ENCODE peak calls at places on chromosomes 2 and 18, in five cellular contexts. D is heart left ventricle; P is GM19239; E is Peyer's patch; T is activated CD8-positive, alpha-beta T cell treated with anti-CD3 and anti-CD28 coated beads, Interleukin-2, amount 10 ng/mL, durations not matched to agents 7 days and 5 days. F is an unnamed sample.

GRCh38 chr2:239041062-239041461 is 193.2 kb downstream of the TWIST2 start:
- DNase-seq in D (peak), P (no peak), E (no peak), T (no peak), F (no peak)

GRCh38 chr2:134232461-134232860 is 21.4 kb upstream of the MGAT5 start:
- DNase-seq in D (no peak), P (no peak), E (no peak), T (no peak), F (no peak)

GRCh38 chr2:85160946-85161625 is 27.9 kb downstream of the TCF7L1 start:
- DNase-seq in D (no peak), P (no peak), E (no peak), T (no peak), F (no peak)

GRCh38 chr2:149152597-149152996 is 114.1 kb downstream of the LYPD6B start:
- DNase-seq in D (no peak), P (no peak), E (no peak), T (no peak), F (no peak)

GRCh38 chr2:164840458-164840929 is 1.1 kb downstream of the COBLL1 start:
- DNase-seq in D (peak), P (no peak), E (peak), T (no peak), F (peak)

GRCh38 chr18:27008575-27008974 is 143.1 kb upstream of the AQP4 start:
- DNase-seq in D (no peak), P (no peak), E (no peak), T (no peak), F (no peak)

GRCh38 chr2:15733867-15734765 is 142.4 kb downstream of the DDX1 start:
- DNase-seq in D (no peak), P (no peak), E (peak), T (no peak), F (no peak)

GRCh38 chr18:9379118-9379517 is 44.5 kb downstream of the TWSG1 start:
- DNase-seq in D (no peak), P (no peak), E (no peak), T (no peak), F (no peak)

GRCh38 chr2:128554151-128554769 is 235.6 kb upstream of the HS6ST1 start:
- DNase-seq in D (peak), P (no peak), E (no peak), T (no peak), F (no peak)

GRCh38 chr18:37299471-37300304 is 265.9 kb downstream of the CELF4 start:
- DNase-seq in D (peak), P (no peak), E (peak), T (no peak), F (peak)

GRCh38 chr18:23970161-23971153 is 44.1 kb upstream of the TTC39C start:
- DNase-seq in D (no peak), P (no peak), E (peak), T (peak), F (no peak)

GRCh38 chr2:70385204-70385603 is 83.3 kb upstream of the FAM136A start:
- DNase-seq in D (no peak), P (no peak), E (no peak), T (no peak), F (no peak)

GRCh38 chr18:21903688-21904087 is 163.1 kb downstream of the MIB1 start:
- DNase-seq in D (no peak), P (no peak), E (no peak), T (no peak), F (no peak)

F was measured in gastrocnemius medialis.